ENCODE peak calls at places on chromosomes 13 and 19, in four cellular contexts. U is K562, T is GM12878, D is HepG2. N is an unnamed sample.

GRCh38 chr19:54159352-54160181 is at the start of gene LENG1:
- DNase-seq in U (peak), T (peak), D (peak), N (peak)

GRCh38 chr13:75312884-75313520 is 169.0 kb downstream of the TBC1D4 start:
- DNase-seq in U (no peak), T (no peak), D (no peak), N (no peak)

GRCh38 chr13:103539265-103539664 is 473.0 kb upstream of the SLC10A2 start:
- DNase-seq in D (no peak), T (no peak), U (no peak), N (no peak)

GRCh38 chr13:42078113-42078769 is 29.8 kb downstream of the DGKH start:
- DNase-seq in U (no peak), D (peak), T (no peak), N (no peak)

GRCh38 chr19:29273000-29273691 is 60.2 kb upstream of the UQCRFS1 start:
- DNase-seq in D (no peak), U (no peak), T (no peak), N (peak)

GRCh38 chr13:62280590-62280989 is 864.9 kb upstream of the PCDH20 start:
- DNase-seq in T (peak), U (no peak), D (no peak), N (no peak)

GRCh38 chr19:58480481-58480830 is 4.3 kb downstream of the ZNF446 start:
- DNase-seq in T (no peak), D (no peak), U (no peak), N (no peak)

GRCh38 chr19:31639306-31639705 is 290.1 kb upstream of the TSHZ3 start:
- DNase-seq in U (no peak), T (no peak), D (no peak), N (no peak)

GRCh38 chr13:51524312-51524711 is 60.0 kb upstream of the WDFY2 start:
- DNase-seq in T (no peak), D (peak), U (no peak), N (peak)

GRCh38 chr13:49625392-49626137 is 2.7 kb upstream of the ARL11 start:
- DNase-seq in U (no peak), T (no peak), D (peak), N (no peak)

GRCh38 chr13:28753208-28753892 is 34.6 kb upstream of the SLC46A3 start:
- DNase-seq in D (peak), T (no peak), U (no peak), N (peak)

GRCh38 chr13:43132911-43133310 is 109.5 kb downstream of the DNAJC15 start:
- DNase-seq in T (no peak), U (no peak), D (no peak), N (no peak)

GRCh38 chr13:99792079-99792921 is 179.3 kb downstream of the ZIC5 start:
- DNase-seq in T (no peak), U (no peak), D (no peak), N (no peak)
- TF ChIP-seq REST in T (no peak), U (no peak), D (no peak), N (no peak)

GRCh38 chr13:24267801-24268200 is 41.6 kb upstream of the C1QTNF9 start:
- DNase-seq in T (no peak), U (no peak), D (no peak), N (no peak)
- TF ChIP-seq HDAC2 in T (no peak), U (no peak), D (no peak), N (no peak)

GRCh38 chr13:83589816-83590215 is 292.5 kb downstream of the SLITRK1 start:
- DNase-seq in T (no peak), D (no peak), U (no peak), N (no peak)
- TF ChIP-seq EP300 in T (no peak), D (no peak), U (no peak), N (no peak)

GRCh38 chr13:73063166-73063565 is 4.4 kb downstream of the KLF5 start:
- DNase-seq in U (no peak), D (no peak), T (no peak), N (no peak)

GRCh38 chr13:73060251-73061160 is 1.7 kb downstream of the KLF5 start:
- DNase-seq in U (peak), T (no peak), D (no peak), N (no peak)

GRCh38 chr13:73059460-73060250 is 850 bp downstream of the KLF5 start:
- DNase-seq in D (peak), U (peak), T (no peak), N (no peak)

GRCh38 chr13:73062368-73062767 is 3.6 kb downstream of the KLF5 start:
- DNase-seq in T (no peak), U (no peak), D (no peak), N (no peak)

DNA sequence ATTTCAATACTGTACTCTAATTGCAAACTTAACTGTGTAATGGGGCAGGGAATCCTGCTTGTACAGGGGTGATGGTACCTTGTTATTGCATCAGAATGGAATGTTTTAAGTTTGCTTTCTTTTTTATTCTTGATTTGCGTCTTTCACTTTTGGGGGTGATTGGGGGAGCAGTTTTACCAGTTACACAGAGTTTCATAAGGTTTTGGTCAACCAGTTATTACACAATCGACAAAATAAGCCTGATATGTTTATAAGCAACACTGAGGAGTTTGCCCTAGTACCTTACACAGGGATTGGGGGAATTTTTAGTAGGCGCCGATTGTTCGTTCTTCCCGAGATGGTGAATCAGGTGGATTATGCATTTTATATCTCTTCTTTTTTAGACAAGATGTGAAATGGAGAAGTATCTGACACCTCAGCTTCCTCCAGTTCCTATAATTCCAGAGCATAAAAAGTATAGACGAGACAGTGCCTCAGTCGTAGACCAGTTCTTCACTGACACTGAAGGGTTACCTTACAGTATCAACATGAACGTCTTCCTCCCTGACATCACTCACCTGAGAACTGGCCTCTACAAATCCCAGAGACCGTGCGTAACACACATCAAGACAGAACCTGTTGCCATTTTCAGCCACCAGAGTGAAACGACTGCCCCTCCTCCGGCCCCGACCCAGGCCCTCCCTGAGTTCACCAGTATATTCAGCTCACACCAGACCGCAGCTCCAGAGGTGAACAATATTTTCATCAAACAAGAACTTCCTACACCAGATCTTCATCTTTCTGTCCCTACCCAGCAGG is 2.9 kb downstream of the KLF5 start:
- DNase-seq in T (no peak), D (no peak), U (no peak), N (no peak)
- TF ChIP-seq REST in T (no peak), D (no peak), U (no peak), N (no peak)

GRCh38 chr19:32647361-32647760 is 27.6 kb downstream of the ANKRD27 start:
- DNase-seq in D (no peak), T (no peak), U (no peak), N (no peak)
- TF ChIP-seq HDAC2 in D (no peak), T (no peak), U (no peak), N (no peak)

DNA sequence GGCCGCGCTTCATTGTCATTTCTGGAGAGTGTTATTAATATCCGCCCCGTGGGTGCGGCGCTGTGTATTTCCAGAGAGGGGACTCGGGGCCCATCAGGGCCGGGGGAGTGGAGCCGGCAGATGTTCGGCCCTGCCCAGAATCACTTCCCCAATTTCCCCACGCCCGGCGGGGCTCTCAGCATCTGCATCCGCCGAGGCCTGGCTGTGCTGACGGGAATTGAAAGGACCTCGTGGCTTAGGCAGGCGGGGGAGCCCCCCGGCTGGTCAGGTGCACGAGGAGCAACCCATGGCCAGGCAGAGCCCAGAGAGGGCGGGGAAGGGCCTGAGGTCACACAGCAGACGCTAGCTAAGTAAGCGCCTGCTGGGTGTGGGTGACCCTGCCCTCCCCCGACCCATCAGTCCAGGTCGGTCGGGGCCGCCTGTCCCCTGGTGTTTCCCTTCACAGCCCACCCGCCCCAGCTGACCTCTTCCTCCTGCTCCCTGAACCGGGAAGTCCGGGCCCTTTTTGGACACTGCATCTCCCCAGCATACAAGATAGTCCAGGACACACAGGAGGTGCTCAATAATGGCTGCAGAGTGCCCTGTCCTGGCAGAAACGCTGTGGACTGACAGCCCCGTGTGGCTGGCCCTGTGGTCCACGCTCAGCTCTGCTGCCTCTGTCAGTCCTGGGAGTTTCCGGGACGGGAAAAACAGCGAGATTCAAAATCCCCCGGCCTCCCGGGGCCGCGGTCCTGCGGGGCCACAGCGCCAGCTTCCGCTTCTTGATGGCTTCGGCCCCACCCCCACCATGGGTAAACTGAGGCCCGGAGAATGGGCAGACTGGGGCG is 22.1 kb downstream of the ARID3A start:
- DNase-seq in D (no peak), T (peak), U (no peak), N (no peak)
- TF ChIP-seq EP300 in D (no peak), T (peak), U (no peak), N (no peak)

DNA sequence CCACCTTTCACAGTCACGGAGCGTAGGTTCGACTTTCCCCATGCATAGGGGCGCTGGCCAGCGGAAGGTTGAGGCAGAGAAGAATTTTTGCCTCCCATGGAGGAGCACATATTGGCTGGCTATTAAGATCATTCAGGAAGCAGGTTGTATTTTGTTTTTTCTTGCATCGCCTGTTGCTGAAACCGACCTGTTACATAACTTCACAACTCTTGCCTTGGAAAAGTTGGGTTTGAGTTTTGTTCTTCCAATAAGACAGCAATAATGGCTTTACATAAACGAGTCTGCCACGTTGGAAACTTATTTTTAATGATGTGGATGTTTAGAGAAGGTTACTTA is 1.4 kb downstream of the UPF1 start:
- DNase-seq in U (no peak), D (no peak), T (no peak), N (no peak)
- TF ChIP-seq REST in U (no peak), D (no peak), T (no peak), N (no peak)

DNA sequence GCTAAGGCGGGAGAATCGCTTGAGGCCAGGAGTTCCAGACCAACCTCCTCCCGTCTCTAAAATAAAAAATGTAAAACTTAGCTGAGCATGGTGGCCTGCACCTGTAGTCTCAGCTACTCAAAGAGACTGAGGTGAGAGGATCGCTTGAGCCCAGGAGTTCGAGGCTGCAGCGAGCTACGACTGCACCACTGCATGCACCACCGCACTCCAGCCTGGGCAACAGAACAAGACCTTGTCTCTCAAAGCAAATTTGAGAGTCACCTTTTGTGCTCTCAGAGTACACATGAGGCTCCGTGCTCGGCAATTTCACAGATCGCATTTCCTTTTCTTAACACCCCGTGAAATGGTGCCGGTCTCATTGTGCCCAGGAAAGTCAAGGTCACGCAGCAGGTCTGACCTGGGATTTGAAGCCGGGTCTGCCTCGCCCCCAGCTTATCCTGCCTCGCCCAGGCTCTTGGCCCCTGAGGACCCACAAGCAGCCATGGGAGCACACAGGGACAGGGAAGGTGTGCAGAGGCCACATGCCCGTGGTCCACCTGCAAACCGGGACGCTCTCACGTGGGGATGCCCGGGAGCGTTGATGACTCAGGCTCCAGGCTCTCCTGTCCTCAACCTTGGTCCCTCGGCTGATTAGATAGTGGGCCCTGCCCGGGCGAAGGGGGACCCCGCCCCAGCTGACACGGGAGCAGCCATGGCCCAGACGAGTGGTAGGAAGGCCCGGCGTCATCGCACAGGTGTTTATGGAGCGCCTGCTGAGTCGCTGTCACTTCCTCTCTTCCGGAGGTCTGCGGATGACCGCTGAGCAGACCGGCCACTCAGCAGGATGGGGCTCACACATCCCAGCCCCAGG is 1.1 kb upstream of the SMIM24 start:
- DNase-seq in U (peak), T (no peak), D (peak), N (no peak)
- TF ChIP-seq HDAC2 in U (no peak), T (no peak), D (peak), N (no peak)

GRCh38 chr13:46642254-46642653 is 89.3 kb downstream of the LRCH1 start:
- DNase-seq in D (no peak), U (no peak), T (no peak), N (no peak)

GRCh38 chr13:46639033-46639981 is 86.3 kb downstream of the LRCH1 start:
- DNase-seq in T (peak), U (no peak), D (peak), N (no peak)

GRCh38 chr13:46643165-46643777 is 90.3 kb downstream of the LRCH1 start:
- DNase-seq in U (no peak), T (no peak), D (no peak), N (no peak)

GRCh38 chr13:46640843-46641242 is 87.9 kb downstream of the LRCH1 start:
- DNase-seq in D (no peak), T (no peak), U (no peak), N (no peak)

GRCh38 chr13:46641274-46642081 is 88.5 kb downstream of the LRCH1 start:
- DNase-seq in T (no peak), D (no peak), U (no peak), N (no peak)
- TF ChIP-seq EP300 in T (no peak), D (no peak), U (no peak), N (no peak)

N was measured in A549.